ENCODE peak calls at places on chromosomes 2 and 18, in four cellular contexts. K, N, A and M are unnamed samples.

GRCh38 chr2:197992482-197993133 is 188.2 kb downstream of the PLCL1 start:
- DNase-seq in K (no peak), N (no peak), A (no peak), M (no peak)

GRCh38 chr2:58932801-58933200 is 691.7 kb upstream of the FANCL start:
- DNase-seq in K (no peak), N (no peak), A (no peak), M (no peak)

GRCh38 chr18:33914399-33914798 is 310.3 kb downstream of the NOL4 start:
- DNase-seq in K (no peak), N (peak; percentile 67), A (no peak), M (no peak)

GRCh38 chr2:56184500-56184996 is 758 bp downstream of the CCDC85A start:
- DNase-seq in K (no peak), N (peak; percentile 46), A (no peak), M (peak; percentile 54)

GRCh38 chr18:59459352-59460059 is 100.4 kb upstream of the LMAN1 start:
- DNase-seq in K (peak; percentile 10), N (peak; percentile 19), A (peak; percentile 16), M (peak; percentile 33)

GRCh38 chr18:46035701-46036680 is 36.1 kb downstream of the PSTPIP2 start:
- DNase-seq in K (no peak), N (peak; percentile 28), A (no peak), M (no peak)

GRCh38 chr18:26757263-26758019 is 108.1 kb downstream of the AQP4 start:
- DNase-seq in K (no peak), N (no peak), A (no peak), M (no peak)

GRCh38 chr2:172279843-172280242 is 147.5 kb upstream of the ITGA6 start:
- DNase-seq in K (no peak), N (peak; percentile 30), A (no peak), M (no peak)

GRCh38 chr2:207254526-207255464 is 89.0 kb upstream of the KLF7 start:
- DNase-seq in K (no peak), N (peak; percentile 54), A (no peak), M (peak; percentile 30)

GRCh38 chr2:238709324-238709723 is 138.6 kb upstream of the TWIST2 start:
- DNase-seq in K (no peak), N (no peak), A (no peak), M (no peak)

GRCh38 chr2:170929686-170930050 is 615 bp downstream of the GORASP2 start:
- DNase-seq in K (no peak), N (peak; percentile 54), A (peak; percentile 67), M (peak; percentile 84)

GRCh38 chr2:85438291-85439110 is 20.0 kb downstream of the SH2D6 start:
- DNase-seq in K (no peak), N (no peak), A (peak; percentile 42), M (no peak)

GRCh38 chr2:111668274-111668616 is 215.7 kb downstream of the ANAPC1 start:
- DNase-seq in K (no peak), N (no peak), A (no peak), M (no peak)

GRCh38 chr2:239263937-239264837 is 136.6 kb downstream of the HDAC4 start:
- DNase-seq in K (no peak), N (no peak), A (no peak), M (no peak)

GRCh38 chr18:47172476-47172875 is 3.7 kb downstream of the IER3IP1 start:
- DNase-seq in K (no peak), N (no peak), A (no peak), M (no peak)

GRCh38 chr2:133591164-133591563 is 22.9 kb upstream of the NCKAP5 start:
- DNase-seq in K (no peak), N (no peak), A (no peak), M (no peak)

GRCh38 chr2:66547113-66547512 is 112.2 kb downstream of the MEIS1 start:
- DNase-seq in K (no peak), N (no peak), A (no peak), M (no peak)

GRCh38 chr2:173793649-173794565 is 171.3 kb downstream of the SP3 start:
- DNase-seq in K (no peak), N (no peak), A (no peak), M (peak; percentile 42)

GRCh38 chr18:35112696-35113095 is 71.5 kb downstream of the MAPRE2 start:
- DNase-seq in K (no peak), N (no peak), A (no peak), M (no peak)

GRCh38 chr2:219298759-219299371 is 10.3 kb downstream of the PTPRN start:
- DNase-seq in K (peak; percentile 60), N (peak; percentile 59), A (peak; percentile 68), M (peak; percentile 82)

GRCh38 chr2:43592443-43592842 is 3.4 kb downstream of the THADA start:
- DNase-seq in K (no peak), N (no peak), A (no peak), M (no peak)

GRCh38 chr2:23567382-23567781 is 182.4 kb downstream of the KLHL29 start:
- DNase-seq in K (no peak), N (no peak), A (no peak), M (no peak)

GRCh38 chr2:23651187-23651983 is 266.4 kb downstream of the KLHL29 start:
- DNase-seq in K (no peak), N (peak; percentile 91), A (peak; percentile 39), M (no peak)

GRCh38 chr2:51559026-51559425 is 527.1 kb upstream of the NRXN1 start:
- DNase-seq in K (no peak), N (no peak), A (no peak), M (no peak)

GRCh38 chr2:163171786-163172549 is 333.4 kb upstream of the KCNH7 start:
- DNase-seq in K (no peak), N (peak; percentile 48), A (no peak), M (peak; percentile 49)

GRCh38 chr18:48263913-48264506 is 145.2 kb downstream of the ZBTB7C start:
- DNase-seq in K (no peak), N (peak; percentile 95), A (no peak), M (no peak)

GRCh38 chr2:36371070-36371962 is 15.7 kb downstream of the CRIM1 start:
- DNase-seq in K (no peak), N (no peak), A (peak; percentile 83), M (no peak)

GRCh38 chr18:74892066-74892627 is 294.5 kb downstream of the ZNF407 start:
- DNase-seq in K (no peak), N (no peak), A (no peak), M (no peak)

GRCh38 chr2:40043641-40044040 is 264.6 kb upstream of the THUMPD2 start:
- DNase-seq in K (no peak), N (no peak), A (no peak), M (peak; percentile 30)

GRCh38 chr2:176126929-176127768 is 2.4 kb upstream of the HOXD8 start:
- DNase-seq in K (no peak), N (no peak), A (peak; percentile 13), M (no peak)

GRCh38 chr2:175062787-175063585 is 57.8 kb upstream of the CHN1 start:
- DNase-seq in K (no peak), N (peak; percentile 16), A (peak; percentile 100), M (peak; percentile 55)

GRCh38 chr2:238998775-238999174 is 150.9 kb downstream of the TWIST2 start:
- DNase-seq in K (no peak), N (no peak), A (no peak), M (no peak)

GRCh38 chr2:226308981-226309380 is 490.6 kb downstream of the IRS1 start:
- DNase-seq in K (no peak), N (no peak), A (no peak), M (no peak)

GRCh38 chr2:10885479-10885863 is 26.3 kb upstream of the KCNF1 start:
- DNase-seq in K (no peak), N (no peak), A (no peak), M (no peak)

GRCh38 chr2:10883066-10883465 is 28.7 kb upstream of the KCNF1 start:
- DNase-seq in K (no peak), N (no peak), A (no peak), M (no peak)

GRCh38 chr2:10884530-10885478 is 26.9 kb upstream of the KCNF1 start:
- DNase-seq in K (no peak), N (no peak), A (peak; percentile 25), M (peak; percentile 31)

GRCh38 chr2:10882568-10882967 is 29.2 kb upstream of the KCNF1 start:
- DNase-seq in K (no peak), N (no peak), A (no peak), M (no peak)

GRCh38 chr2:10883880-10884529 is 27.7 kb upstream of the KCNF1 start:
- DNase-seq in K (no peak), N (no peak), A (no peak), M (no peak)
- H3K4me2 ChIP-seq in K (no peak overlapping the region), N (no peak overlapping the region), A (peak overlapping the region; percentile 47), M (no peak overlapping the region)

DNA sequence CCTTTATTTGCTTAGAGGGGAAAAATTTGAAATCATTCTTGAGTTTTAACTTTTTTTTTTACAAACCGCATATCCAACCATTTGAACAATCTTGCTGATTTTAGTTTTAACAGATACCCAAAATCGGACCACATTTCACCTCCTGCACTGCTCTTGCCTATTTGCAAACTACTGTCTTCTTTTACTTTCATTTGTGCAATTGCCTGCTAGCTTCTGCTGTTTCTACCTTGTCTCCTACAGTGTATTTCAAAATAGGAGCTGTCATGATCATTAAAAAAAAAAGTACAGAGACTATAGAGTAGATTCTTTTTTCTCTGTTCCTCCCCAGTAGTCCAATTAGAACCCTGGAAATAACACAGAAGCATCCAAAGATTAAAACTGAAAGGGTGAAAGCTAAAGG is 1081.2 kb downstream of the SOCS6 start:
- DNase-seq in K (no peak), N (no peak), A (no peak), M (no peak)
- H3K4me2 ChIP-seq in K (no peak overlapping the region), N (no peak overlapping the region), A (no peak overlapping the region), M (no peak overlapping the region)

GRCh38 chr2:217433522-217433921 is 569.3 kb downstream of the TNS1 start:
- DNase-seq in K (no peak), N (no peak), A (no peak), M (peak; percentile 77)
- H3K4me2 ChIP-seq in K (no peak overlapping the region), N (no peak overlapping the region), A (no peak overlapping the region), M (no peak overlapping the region)

DNA sequence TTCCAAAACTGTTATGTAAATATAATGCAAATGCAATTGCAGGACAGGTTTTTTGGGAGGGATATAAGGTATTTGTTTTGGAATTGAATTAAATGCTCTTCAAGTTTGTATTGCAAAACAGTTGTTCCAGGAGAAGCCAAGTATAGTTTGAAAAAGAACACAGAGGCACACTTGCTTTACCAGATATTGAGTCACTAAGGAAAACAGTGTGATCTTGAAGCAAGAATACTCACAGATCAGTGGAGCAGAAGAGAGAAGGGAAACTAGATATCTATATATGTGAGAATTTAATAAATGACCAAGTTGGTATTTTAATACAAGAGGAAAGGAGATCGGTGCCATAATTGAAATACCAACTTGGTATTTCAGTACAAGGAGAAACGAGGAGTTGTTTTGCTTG is 178.9 kb downstream of the CAPN13 start:
- DNase-seq in K (no peak), N (no peak), A (no peak), M (no peak)
- H3K4me2 ChIP-seq in K (no peak overlapping the region), N (no peak overlapping the region), A (no peak overlapping the region), M (no peak overlapping the region)

GRCh38 chr18:10286580-10287150 is 167.8 kb upstream of the APCDD1 start:
- DNase-seq in K (no peak), N (no peak), A (no peak), M (no peak)

GRCh38 chr18:10279905-10280658 is 174.4 kb upstream of the APCDD1 start:
- DNase-seq in K (no peak), N (no peak), A (no peak), M (no peak)

GRCh38 chr18:10285283-10285640 is 169.2 kb upstream of the APCDD1 start:
- DNase-seq in K (no peak), N (no peak), A (no peak), M (no peak)

GRCh38 chr18:10289265-10289664 is 165.2 kb upstream of the APCDD1 start:
- DNase-seq in K (no peak), N (no peak), A (no peak), M (no peak)

GRCh38 chr18:10284571-10285282 is 169.7 kb upstream of the APCDD1 start:
- DNase-seq in K (no peak), N (no peak), A (no peak), M (no peak)
- H3K4me2 ChIP-seq in K (no peak overlapping the region), N (no peak overlapping the region), A (no peak overlapping the region), M (no peak overlapping the region)